ENCODE peak calls at places on chromosomes 12 and 14, in four cellular contexts. I is psoas muscle, Y is aorta, X is RWPE1. C is an unnamed sample.

GRCh38 chr12:123808167-123808566 is 46.1 kb downstream of the DNAH10 start:
- DNase-seq in I (no peak), Y (no peak), X (peak), C (no peak)

GRCh38 chr12:50363141-50363540 is 33.3 kb downstream of the FAM186A start:
- DNase-seq in I (no peak), Y (no peak), X (no peak), C (no peak)

GRCh38 chr14:48325486-48325885 is 650.1 kb upstream of the MDGA2 start:
- DNase-seq in I (no peak), Y (no peak), X (peak), C (no peak)

GRCh38 chr12:131038961-131039360 is 85.3 kb downstream of the ADGRD1 start:
- DNase-seq in I (no peak), Y (peak), X (no peak), C (no peak)

GRCh38 chr14:103522028-103522581 is 525 bp downstream of the CKB start:
- DNase-seq in I (peak), Y (peak), X (no peak), C (peak)

GRCh38 chr12:88993655-88994054 is 358.6 kb downstream of the DUSP6 start:
- DNase-seq in I (no peak), Y (no peak), X (peak), C (no peak)

GRCh38 chr12:130849561-130850417 is 10.7 kb upstream of the STX2 start:
- DNase-seq in I (no peak), Y (no peak), X (no peak), C (no peak)

GRCh38 chr12:41521872-41522379 is 333.8 kb downstream of the PDZRN4 start:
- DNase-seq in I (no peak), Y (no peak), X (peak), C (no peak)

GRCh38 chr12:92338671-92339070 is 193.0 kb upstream of the BTG1 start:
- DNase-seq in I (no peak), Y (no peak), X (no peak), C (no peak)

GRCh38 chr14:31990959-31991541 is 86.1 kb upstream of the ARHGAP5 start:
- DNase-seq in I (no peak), Y (no peak), X (no peak), C (no peak)

GRCh38 chr12:9103050-9103854 is 12.5 kb downstream of the A2M start:
- DNase-seq in I (no peak), Y (no peak), X (no peak), C (no peak)

GRCh38 chr12:6961278-6961694 is 9.2 kb downstream of the PHB2 start:
- DNase-seq in I (peak), Y (no peak), X (peak), C (peak)

GRCh38 chr12:119176267-119177055 is 2.3 kb upstream of the HSPB8 start:
- DNase-seq in I (peak), Y (peak), X (peak), C (no peak)

GRCh38 chr12:80857311-80857710 is 80.4 kb downstream of the LIN7A start:
- DNase-seq in I (no peak), Y (no peak), X (no peak), C (no peak)

GRCh38 chr12:53427905-53428594 is 4.4 kb downstream of the AMHR2 start:
- DNase-seq in I (no peak), Y (no peak), X (peak), C (peak)

DNA sequence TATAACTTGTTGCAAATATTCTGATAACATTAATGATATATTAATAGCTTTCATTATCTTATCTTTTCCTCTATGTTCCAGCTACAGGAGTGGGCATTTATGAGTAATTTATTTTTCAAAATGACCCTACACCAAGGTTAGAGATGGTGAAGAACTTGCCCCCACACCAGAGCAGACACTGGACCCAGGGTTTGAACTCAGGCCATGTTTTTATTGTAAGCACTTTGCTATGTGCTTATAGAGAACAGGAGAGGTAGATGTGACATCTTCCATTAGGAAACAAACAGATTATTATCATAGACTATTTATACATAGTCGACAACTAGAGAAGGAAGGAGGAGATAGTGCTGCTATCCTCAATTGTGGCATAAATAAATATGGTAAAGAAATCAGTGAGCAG is 265.2 kb downstream of the EGLN3 start:
- DNase-seq in I (no peak), Y (no peak), X (no peak), C (no peak)
- H3K27ac ChIP-seq in I (no peak), Y (no peak), X (peak), C (peak)

GRCh38 chr14:20797159-20797558 is 5.5 kb downstream of the RNASE1 start:
- DNase-seq in I (no peak), Y (no peak), X (no peak), C (no peak)

GRCh38 chr14:20799955-20800544 is 2.6 kb downstream of the RNASE1 start:
- DNase-seq in I (peak), Y (peak), X (no peak), C (no peak)

GRCh38 chr14:20798318-20798717 is 4.3 kb downstream of the RNASE1 start:
- DNase-seq in I (no peak), Y (no peak), X (no peak), C (no peak)

GRCh38 chr14:20799444-20799843 is 3.2 kb downstream of the RNASE1 start:
- DNase-seq in I (no peak), Y (no peak), X (no peak), C (no peak)

DNA sequence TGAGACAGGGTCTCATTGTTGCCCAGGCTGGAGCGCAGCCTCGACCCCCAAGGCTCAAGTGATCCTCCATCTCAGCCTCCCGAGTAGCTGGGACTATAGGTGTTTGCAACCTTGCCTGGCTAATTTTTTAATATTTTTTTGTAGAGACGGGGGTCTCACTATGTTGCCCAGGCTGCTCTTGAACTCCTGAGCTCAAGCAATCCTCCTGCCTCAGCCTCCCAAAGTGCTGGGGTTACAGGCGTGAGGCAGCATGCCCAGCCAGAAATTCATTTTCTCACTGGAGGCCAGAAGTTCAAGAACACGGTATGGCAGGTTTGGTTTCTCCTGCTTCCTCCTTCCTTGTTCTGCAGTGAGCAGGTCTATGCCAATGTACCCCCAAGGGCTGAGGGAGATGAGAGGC is 3.7 kb downstream of the RNASE1 start:
- DNase-seq in I (no peak), Y (no peak), X (no peak), C (no peak)
- H3K27ac ChIP-seq in I (peak), Y (no peak), X (no peak), C (no peak)

GRCh38 chr12:125295550-125295949 is 230.3 kb downstream of the AACS start:
- DNase-seq in I (no peak), Y (no peak), X (no peak), C (no peak)

GRCh38 chr12:125299840-125300239 is 234.6 kb downstream of the AACS start:
- DNase-seq in I (no peak), Y (no peak), X (no peak), C (no peak)

GRCh38 chr12:125300249-125300648 is 235.0 kb downstream of the AACS start:
- DNase-seq in I (no peak), Y (no peak), X (no peak), C (no peak)

GRCh38 chr12:125292700-125293099 is 227.5 kb downstream of the AACS start:
- DNase-seq in I (no peak), Y (no peak), X (no peak), C (no peak)

GRCh38 chr12:125296701-125297100 is 231.5 kb downstream of the AACS start:
- DNase-seq in I (no peak), Y (no peak), X (no peak), C (no peak)
- H3K27ac ChIP-seq in I (no peak), Y (no peak), X (no peak), C (no peak)

GRCh38 chr14:49865431-49865859 is 12.9 kb upstream of the NEMF start:
- DNase-seq in I (peak), Y (peak), X (peak), C (no peak)
- H3K27ac ChIP-seq in I (peak), Y (peak), X (no peak), C (peak)

GRCh38 chr12:12926571-12927071 is 25.3 kb downstream of the GPRC5D start:
- DNase-seq in I (no peak), Y (no peak), X (no peak), C (no peak)
- H3K27ac ChIP-seq in I (no peak), Y (no peak), X (peak), C (peak)